ENCODE peak calls at places on chromosome 10, in nine cellular contexts. S is NCI-H1092 treated with DMSO at 0.1 percent for 48 hours, W is small intestine, X is amniotic stem cell, P is WERI-Rb-1, J is GM18507, A is T1000, K is ovary, O is midbrain. T is an unnamed sample.

GRCh38 chr10:57420881-57421280 is 846.8 kb downstream of the IPMK start:
- DNase-seq in K (no peak), A (no peak), O (no peak), J (no peak), W (no peak), S (no peak), P (no peak), X (no peak), T (no peak)

GRCh38 chr10:21021231-21021630 is 124.1 kb upstream of the NEBL start:
- DNase-seq in P (no peak), S (no peak), O (no peak), J (no peak), K (no peak), X (no peak), W (no peak), A (no peak), T (no peak)

GRCh38 chr10:11058965-11059364 is 41.3 kb downstream of the CELF2 start:
- DNase-seq in W (no peak), X (no peak), S (no peak), O (no peak), P (no peak), A (no peak), J (no peak), K (no peak), T (no peak)

GRCh38 chr10:17386616-17387075 is 67.7 kb downstream of the ST8SIA6 start:
- DNase-seq in P (no peak), A (peak; percentile 76), S (peak; percentile 85), K (no peak), X (no peak), W (no peak), J (no peak), O (no peak), T (no peak)

GRCh38 chr10:116753759-116754158 is 11.4 kb upstream of the HSPA12A start:
- DNase-seq in J (no peak), W (no peak), P (no peak), O (no peak), K (no peak), S (no peak), A (peak; percentile 72), X (no peak), T (peak; percentile 89)

GRCh38 chr10:116565533-116565932 is 19.8 kb downstream of the PNLIP start:
- DNase-seq in W (no peak), K (no peak), J (no peak), A (no peak), O (no peak), S (no peak), P (no peak), X (no peak), T (no peak)

GRCh38 chr10:19579841-19580240 is 236.4 kb upstream of the PLXDC2 start:
- DNase-seq in X (no peak), P (no peak), W (no peak), S (no peak), K (no peak), J (no peak), O (no peak), A (no peak), T (no peak)

GRCh38 chr10:49831352-49832040 is 69.4 kb upstream of the OGDHL start:
- DNase-seq in P (no peak), S (no peak), K (no peak), X (no peak), W (no peak), O (no peak), A (no peak), J (no peak), T (no peak)

GRCh38 chr10:10942441-10942840 is 75.2 kb upstream of the CELF2 start:
- DNase-seq in P (no peak), S (no peak), X (no peak), A (no peak), K (no peak), J (no peak), W (no peak), O (no peak), T (no peak)

T was measured in tibial artery.